ENCODE peak calls at places on chromosomes 1 and 21, in seven cellular contexts. L, Y, V, J, W, H and T are unnamed samples.

GRCh38 chr1:231519166-231519565 is 9.3 kb upstream of the TSNAX start:
- DNase-seq in J (peak; percentile 59), H (no peak), W (peak; percentile 14), Y (peak; percentile 15), L (no peak), V (peak; percentile 29), T (no peak)

GRCh38 chr1:95778217-95778616 is 544.2 kb downstream of the RWDD3 start:
- DNase-seq in V (no peak), W (no peak), L (no peak), H (no peak), J (no peak), Y (no peak), T (no peak)

GRCh38 chr1:37052120-37052519 is 17.8 kb upstream of the GRIK3 start:
- DNase-seq in J (no peak), H (no peak), Y (peak; percentile 2), L (no peak), W (no peak), V (no peak), T (peak; percentile 30)

GRCh38 chr1:180954766-180955165 is 42.1 kb downstream of the KIAA1614 start:
- DNase-seq in Y (no peak), W (no peak), H (no peak), V (no peak), L (no peak), J (no peak), T (no peak)

GRCh38 chr21:14862794-14863720 is 201.7 kb downstream of the NRIP1 start:
- DNase-seq in H (peak; percentile 58), Y (peak; percentile 26), W (no peak), L (no peak), V (no peak), J (peak; percentile 52), T (peak; percentile 18)

GRCh38 chr1:94253456-94254042 is 16.2 kb upstream of the ARHGAP29 start:
- DNase-seq in Y (no peak), H (no peak), V (no peak), L (no peak), W (no peak), J (no peak), T (no peak)

GRCh38 chr1:6048179-6048867 is 2.6 kb downstream of the KCNAB2 start:
- DNase-seq in H (no peak), W (no peak), L (no peak), Y (no peak), V (no peak), J (no peak), T (no peak)

GRCh38 chr1:27862671-27863551 is 9.4 kb upstream of the THEMIS2 start:
- DNase-seq in H (no peak), Y (peak; percentile 99), L (no peak), W (peak; percentile 92), V (peak; percentile 95), J (peak; percentile 100), T (peak; percentile 83)

GRCh38 chr1:230309646-230310177 is 116.4 kb downstream of the PGBD5 start:
- DNase-seq in Y (no peak), W (no peak), J (no peak), V (no peak), L (no peak), H (no peak), T (no peak)

GRCh38 chr1:1827089-1827433 is 48.8 kb upstream of the NADK start:
- DNase-seq in L (no peak), J (peak; percentile 60), W (no peak), H (no peak), V (peak; percentile 11), Y (no peak), T (peak; percentile 29)

GRCh38 chr1:151294748-151295462 is 12.8 kb downstream of the ZNF687 start:
- DNase-seq in H (peak; percentile 70), W (no peak), V (no peak), Y (no peak), J (no peak), L (no peak), T (no peak)

GRCh38 chr1:59445040-59445439 is 148.1 kb downstream of the FGGY start:
- DNase-seq in V (peak; percentile 59), J (peak; percentile 82), H (no peak), Y (no peak), W (peak; percentile 35), L (no peak), T (peak; percentile 12)

GRCh38 chr1:180842052-180842451 is 70.6 kb upstream of the KIAA1614 start:
- DNase-seq in W (peak; percentile 85), L (no peak), Y (peak; percentile 85), H (peak; percentile 41), J (peak; percentile 83), V (peak; percentile 88), T (peak; percentile 51)

GRCh38 chr1:208043690-208044089 is 132.8 kb upstream of the CD34 start:
- DNase-seq in V (no peak), H (no peak), L (no peak), W (no peak), Y (no peak), J (no peak), T (no peak)

GRCh38 chr1:15409400-15410222 is at the start of gene EFHD2:
- DNase-seq in L (peak; percentile 88), W (peak; percentile 46), H (peak; percentile 87), Y (peak; percentile 71), J (peak; percentile 91), V (peak; percentile 66), T (peak; percentile 89)

GRCh38 chr1:201039876-201040275 is 16.4 kb upstream of the KIF21B start:
- DNase-seq in J (no peak), Y (no peak), W (no peak), H (no peak), V (no peak), L (no peak), T (no peak)
- H3K4me2 ChIP-seq in J (no peak overlapping the region), Y (no peak overlapping the region), W (no peak overlapping the region), H (no peak overlapping the region), V (no peak overlapping the region), L (no peak overlapping the region), T (no peak overlapping the region)

GRCh38 chr21:46368533-46369285 is 44.8 kb downstream of the PCNT start:
- DNase-seq in L (no peak), V (no peak), Y (no peak), W (no peak), J (no peak), H (no peak), T (no peak)
- H3K4me2 ChIP-seq in L (no peak overlapping the region), V (no peak overlapping the region), Y (no peak overlapping the region), W (no peak overlapping the region), J (no peak overlapping the region), H (no peak overlapping the region), T (no peak overlapping the region)

GRCh38 chr1:220681220-220681847 is 8.8 kb upstream of the C1orf115 start:
- DNase-seq in Y (no peak), W (no peak), J (peak; percentile 48), V (no peak), H (no peak), L (no peak), T (no peak)
- H3K4me2 ChIP-seq in Y (peak overlapping the region; percentile 61), W (peak overlapping the region; percentile 21), J (peak overlapping the region; percentile 62), V (peak overlapping the region; percentile 84), H (no peak overlapping the region), L (no peak overlapping the region), T (no peak overlapping the region)

GRCh38 chr1:162631546-162632233 is 574 bp upstream of the DDR2 start:
- DNase-seq in V (peak; percentile 56), J (peak; percentile 85), H (no peak), L (no peak), W (no peak), Y (peak; percentile 77), T (no peak)
- H3K4me2 ChIP-seq in V (peak overlapping the region; percentile 94), J (peak overlapping the region; percentile 100), H (peak overlapping the region; percentile 9), L (no peak overlapping the region), W (peak overlapping the region; percentile 93), Y (peak overlapping the region; percentile 71), T (no peak overlapping the region)

GRCh38 chr1:9363061-9363471 is 70.4 kb downstream of the SPSB1 start:
- DNase-seq in Y (no peak), H (no peak), J (no peak), V (no peak), L (no peak), W (no peak), T (no peak)

GRCh38 chr1:9360371-9361064 is 67.8 kb downstream of the SPSB1 start:
- DNase-seq in V (no peak), Y (no peak), L (no peak), J (no peak), W (no peak), H (no peak), T (no peak)

GRCh38 chr1:9359898-9360297 is 67.2 kb downstream of the SPSB1 start:
- DNase-seq in W (no peak), H (no peak), V (no peak), J (no peak), L (no peak), Y (no peak), T (no peak)

GRCh38 chr1:9361630-9362256 is 69.0 kb downstream of the SPSB1 start:
- DNase-seq in V (peak; percentile 37), Y (peak; percentile 50), W (no peak), H (no peak), L (no peak), J (no peak), T (no peak)

DNA sequence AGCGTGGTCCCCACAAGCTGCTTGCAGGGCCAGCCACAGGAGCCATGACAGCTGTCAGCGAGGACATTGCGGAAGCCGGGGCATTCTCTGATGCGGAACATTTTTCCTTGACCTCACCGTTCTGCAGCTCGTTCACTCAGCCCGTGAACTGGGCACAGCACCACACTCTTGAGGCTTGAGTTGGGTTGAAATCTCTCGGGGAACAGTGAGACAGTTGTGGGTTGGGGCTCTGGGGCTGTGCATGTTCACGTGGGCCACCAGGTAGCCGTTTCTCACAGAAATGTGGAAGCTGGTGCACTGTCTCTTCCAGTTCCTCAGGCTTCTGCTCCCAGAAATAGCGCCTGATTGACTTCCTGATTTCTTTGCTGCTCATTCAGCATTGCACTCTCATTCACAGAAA is 69.8 kb downstream of the SPSB1 start:
- DNase-seq in Y (no peak), J (no peak), W (no peak), L (no peak), H (no peak), V (no peak), T (no peak)
- H3K4me2 ChIP-seq in Y (no peak overlapping the region), J (no peak overlapping the region), W (no peak overlapping the region), L (no peak overlapping the region), H (no peak overlapping the region), V (no peak overlapping the region), T (no peak overlapping the region)

GRCh38 chr1:42135426-42135825 is 17.8 kb upstream of the GUCA2B start:
- DNase-seq in V (no peak), L (no peak), Y (no peak), H (no peak), J (peak; percentile 14), W (no peak), T (no peak)

GRCh38 chr1:42140191-42140590 is 13.0 kb upstream of the GUCA2B start:
- DNase-seq in V (no peak), H (no peak), L (no peak), W (no peak), Y (no peak), J (no peak), T (no peak)

GRCh38 chr1:42139444-42139843 is 13.8 kb upstream of the GUCA2B start:
- DNase-seq in H (no peak), J (no peak), W (no peak), L (no peak), V (no peak), Y (no peak), T (no peak)

GRCh38 chr1:42136466-42136865 is 16.7 kb upstream of the GUCA2B start:
- DNase-seq in W (no peak), H (no peak), Y (no peak), J (no peak), L (no peak), V (no peak), T (no peak)

GRCh38 chr1:42137766-42138165 is 15.4 kb upstream of the GUCA2B start:
- DNase-seq in V (peak; percentile 22), H (no peak), J (no peak), Y (no peak), W (peak; percentile 13), L (no peak), T (no peak)
- H3K4me2 ChIP-seq in V (no peak overlapping the region), H (no peak overlapping the region), J (no peak overlapping the region), Y (no peak overlapping the region), W (no peak overlapping the region), L (no peak overlapping the region), T (no peak overlapping the region)

GRCh38 chr1:155962599-155963211 is 15.6 kb downstream of the ARHGEF2 start:
- DNase-seq in H (no peak), V (peak; percentile 73), Y (no peak), J (peak; percentile 30), L (no peak), W (peak; percentile 63), T (no peak)
- H3K4me2 ChIP-seq in H (no peak overlapping the region), V (no peak overlapping the region), Y (no peak overlapping the region), J (no peak overlapping the region), L (no peak overlapping the region), W (peak overlapping the region; percentile 55), T (no peak overlapping the region)